ENCODE peak calls at places on chromosomes 6 and 20, in five cellular contexts. One of them, this sample, is unnamed.

GRCh38 chr6:37650071-37650481 is 47.6 kb downstream of the MDGA1 start:
- DNase-seq in stimulated activated CD8-positive, alpha-beta memory T cell treated with anti-CD3 and anti-CD28 coated beads, Interleukin-4, amount 100 ng/mL, for 1 hour: no peak
- DNase-seq in B cell: peak; percentile 36
- DNase-seq in stimulated activated CD4-positive, alpha-beta T cell treated with anti-CD3 and anti-CD28 coated beads, Interleukin-1b, Interleukin-23, amount 100 ng/mL, for 24 hours: no peak
- DNase-seq in activated CD4-positive, alpha-beta T cell treated with anti-CD3 and anti-CD28 coated beads, Interleukin-2, amount 50 U/mL, for 1 hour: no peak
- DNase-seq in this sample: no peak

GRCh38 chr6:118419448-118420394 is 128.4 kb upstream of the PLN start:
- DNase-seq in stimulated activated CD8-positive, alpha-beta memory T cell treated with anti-CD3 and anti-CD28 coated beads, Interleukin-4, amount 100 ng/mL, for 1 hour: no peak
- DNase-seq in B cell: no peak
- DNase-seq in stimulated activated CD4-positive, alpha-beta T cell treated with anti-CD3 and anti-CD28 coated beads, Interleukin-1b, Interleukin-23, amount 100 ng/mL, for 24 hours: no peak
- DNase-seq in activated CD4-positive, alpha-beta T cell treated with anti-CD3 and anti-CD28 coated beads, Interleukin-2, amount 50 U/mL, for 1 hour: no peak
- DNase-seq in this sample: no peak

GRCh38 chr6:117615981-117616961 is 14.0 kb upstream of the GOPC start:
- DNase-seq in stimulated activated CD8-positive, alpha-beta memory T cell treated with anti-CD3 and anti-CD28 coated beads, Interleukin-4, amount 100 ng/mL, for 1 hour: no peak
- DNase-seq in B cell: peak; percentile 48
- DNase-seq in stimulated activated CD4-positive, alpha-beta T cell treated with anti-CD3 and anti-CD28 coated beads, Interleukin-1b, Interleukin-23, amount 100 ng/mL, for 24 hours: no peak
- DNase-seq in activated CD4-positive, alpha-beta T cell treated with anti-CD3 and anti-CD28 coated beads, Interleukin-2, amount 50 U/mL, for 1 hour: peak; percentile 7
- DNase-seq in this sample: no peak

GRCh38 chr20:49595811-49596545 is 28.0 kb upstream of the PTGIS start:
- DNase-seq in stimulated activated CD8-positive, alpha-beta memory T cell treated with anti-CD3 and anti-CD28 coated beads, Interleukin-4, amount 100 ng/mL, for 1 hour: peak; percentile 35
- DNase-seq in B cell: no peak
- DNase-seq in stimulated activated CD4-positive, alpha-beta T cell treated with anti-CD3 and anti-CD28 coated beads, Interleukin-1b, Interleukin-23, amount 100 ng/mL, for 24 hours: no peak
- DNase-seq in activated CD4-positive, alpha-beta T cell treated with anti-CD3 and anti-CD28 coated beads, Interleukin-2, amount 50 U/mL, for 1 hour: peak; percentile 22
- DNase-seq in this sample: no peak

GRCh38 chr20:39775110-39775509 is 813.0 kb downstream of the DHX35 start:
- DNase-seq in stimulated activated CD8-positive, alpha-beta memory T cell treated with anti-CD3 and anti-CD28 coated beads, Interleukin-4, amount 100 ng/mL, for 1 hour: no peak
- DNase-seq in B cell: no peak
- DNase-seq in stimulated activated CD4-positive, alpha-beta T cell treated with anti-CD3 and anti-CD28 coated beads, Interleukin-1b, Interleukin-23, amount 100 ng/mL, for 24 hours: no peak
- DNase-seq in activated CD4-positive, alpha-beta T cell treated with anti-CD3 and anti-CD28 coated beads, Interleukin-2, amount 50 U/mL, for 1 hour: no peak
- DNase-seq in this sample: peak; percentile 26

GRCh38 chr6:126351960-126352359 is 12.0 kb downstream of the CENPW start:
- DNase-seq in stimulated activated CD8-positive, alpha-beta memory T cell treated with anti-CD3 and anti-CD28 coated beads, Interleukin-4, amount 100 ng/mL, for 1 hour: no peak
- DNase-seq in B cell: no peak
- DNase-seq in stimulated activated CD4-positive, alpha-beta T cell treated with anti-CD3 and anti-CD28 coated beads, Interleukin-1b, Interleukin-23, amount 100 ng/mL, for 24 hours: no peak
- DNase-seq in activated CD4-positive, alpha-beta T cell treated with anti-CD3 and anti-CD28 coated beads, Interleukin-2, amount 50 U/mL, for 1 hour: no peak
- DNase-seq in this sample: no peak

GRCh38 chr20:38165089-38165965 is at the start of gene TGM2:
- DNase-seq in stimulated activated CD8-positive, alpha-beta memory T cell treated with anti-CD3 and anti-CD28 coated beads, Interleukin-4, amount 100 ng/mL, for 1 hour: no peak
- DNase-seq in B cell: peak; percentile 85
- DNase-seq in stimulated activated CD4-positive, alpha-beta T cell treated with anti-CD3 and anti-CD28 coated beads, Interleukin-1b, Interleukin-23, amount 100 ng/mL, for 24 hours: no peak
- DNase-seq in activated CD4-positive, alpha-beta T cell treated with anti-CD3 and anti-CD28 coated beads, Interleukin-2, amount 50 U/mL, for 1 hour: peak; percentile 8
- DNase-seq in this sample: no peak

GRCh38 chr6:34692280-34692679 is 4.3 kb downstream of the ILRUN start:
- DNase-seq in stimulated activated CD8-positive, alpha-beta memory T cell treated with anti-CD3 and anti-CD28 coated beads, Interleukin-4, amount 100 ng/mL, for 1 hour: no peak
- DNase-seq in B cell: no peak
- DNase-seq in stimulated activated CD4-positive, alpha-beta T cell treated with anti-CD3 and anti-CD28 coated beads, Interleukin-1b, Interleukin-23, amount 100 ng/mL, for 24 hours: no peak
- DNase-seq in activated CD4-positive, alpha-beta T cell treated with anti-CD3 and anti-CD28 coated beads, Interleukin-2, amount 50 U/mL, for 1 hour: no peak
- DNase-seq in this sample: no peak

GRCh38 chr6:13916230-13916944 is 8.4 kb upstream of the RNF182 start:
- DNase-seq in stimulated activated CD8-positive, alpha-beta memory T cell treated with anti-CD3 and anti-CD28 coated beads, Interleukin-4, amount 100 ng/mL, for 1 hour: no peak
- DNase-seq in B cell: no peak
- DNase-seq in stimulated activated CD4-positive, alpha-beta T cell treated with anti-CD3 and anti-CD28 coated beads, Interleukin-1b, Interleukin-23, amount 100 ng/mL, for 24 hours: no peak
- DNase-seq in activated CD4-positive, alpha-beta T cell treated with anti-CD3 and anti-CD28 coated beads, Interleukin-2, amount 50 U/mL, for 1 hour: no peak
- DNase-seq in this sample: no peak

GRCh38 chr6:42724825-42725224 is 2.4 kb upstream of the PRPH2 start:
- DNase-seq in stimulated activated CD8-positive, alpha-beta memory T cell treated with anti-CD3 and anti-CD28 coated beads, Interleukin-4, amount 100 ng/mL, for 1 hour: no peak
- DNase-seq in B cell: no peak
- DNase-seq in stimulated activated CD4-positive, alpha-beta T cell treated with anti-CD3 and anti-CD28 coated beads, Interleukin-1b, Interleukin-23, amount 100 ng/mL, for 24 hours: no peak
- DNase-seq in activated CD4-positive, alpha-beta T cell treated with anti-CD3 and anti-CD28 coated beads, Interleukin-2, amount 50 U/mL, for 1 hour: no peak
- DNase-seq in this sample: no peak

GRCh38 chr20:33918662-33919061 is 75.0 kb upstream of the RALY start:
- DNase-seq in stimulated activated CD8-positive, alpha-beta memory T cell treated with anti-CD3 and anti-CD28 coated beads, Interleukin-4, amount 100 ng/mL, for 1 hour: no peak
- DNase-seq in B cell: no peak
- DNase-seq in stimulated activated CD4-positive, alpha-beta T cell treated with anti-CD3 and anti-CD28 coated beads, Interleukin-1b, Interleukin-23, amount 100 ng/mL, for 24 hours: no peak
- DNase-seq in activated CD4-positive, alpha-beta T cell treated with anti-CD3 and anti-CD28 coated beads, Interleukin-2, amount 50 U/mL, for 1 hour: no peak
- DNase-seq in this sample: no peak

GRCh38 chr6:31949926-31950548 is 4.1 kb downstream of the CFB start:
- DNase-seq in stimulated activated CD8-positive, alpha-beta memory T cell treated with anti-CD3 and anti-CD28 coated beads, Interleukin-4, amount 100 ng/mL, for 1 hour: no peak
- DNase-seq in B cell: no peak
- DNase-seq in stimulated activated CD4-positive, alpha-beta T cell treated with anti-CD3 and anti-CD28 coated beads, Interleukin-1b, Interleukin-23, amount 100 ng/mL, for 24 hours: no peak
- DNase-seq in activated CD4-positive, alpha-beta T cell treated with anti-CD3 and anti-CD28 coated beads, Interleukin-2, amount 50 U/mL, for 1 hour: no peak
- DNase-seq in this sample: no peak

GRCh38 chr6:28764014-28764723 is 159.6 kb downstream of the TRIM27 start:
- DNase-seq in stimulated activated CD8-positive, alpha-beta memory T cell treated with anti-CD3 and anti-CD28 coated beads, Interleukin-4, amount 100 ng/mL, for 1 hour: no peak
- DNase-seq in B cell: no peak
- DNase-seq in stimulated activated CD4-positive, alpha-beta T cell treated with anti-CD3 and anti-CD28 coated beads, Interleukin-1b, Interleukin-23, amount 100 ng/mL, for 24 hours: no peak
- DNase-seq in activated CD4-positive, alpha-beta T cell treated with anti-CD3 and anti-CD28 coated beads, Interleukin-2, amount 50 U/mL, for 1 hour: no peak
- DNase-seq in this sample: no peak

GRCh38 chr20:45813006-45813340 is 529 bp downstream of the UBE2C start:
- DNase-seq in stimulated activated CD8-positive, alpha-beta memory T cell treated with anti-CD3 and anti-CD28 coated beads, Interleukin-4, amount 100 ng/mL, for 1 hour: no peak
- DNase-seq in B cell: no peak
- DNase-seq in stimulated activated CD4-positive, alpha-beta T cell treated with anti-CD3 and anti-CD28 coated beads, Interleukin-1b, Interleukin-23, amount 100 ng/mL, for 24 hours: no peak
- DNase-seq in activated CD4-positive, alpha-beta T cell treated with anti-CD3 and anti-CD28 coated beads, Interleukin-2, amount 50 U/mL, for 1 hour: no peak
- DNase-seq in this sample: no peak

GRCh38 chr6:139544699-139545052 is 170.2 kb upstream of the CITED2 start:
- DNase-seq in stimulated activated CD8-positive, alpha-beta memory T cell treated with anti-CD3 and anti-CD28 coated beads, Interleukin-4, amount 100 ng/mL, for 1 hour: no peak
- DNase-seq in B cell: no peak
- DNase-seq in stimulated activated CD4-positive, alpha-beta T cell treated with anti-CD3 and anti-CD28 coated beads, Interleukin-1b, Interleukin-23, amount 100 ng/mL, for 24 hours: no peak
- DNase-seq in activated CD4-positive, alpha-beta T cell treated with anti-CD3 and anti-CD28 coated beads, Interleukin-2, amount 50 U/mL, for 1 hour: no peak
- DNase-seq in this sample: no peak

GRCh38 chr20:40286991-40287531 is 402.0 kb downstream of the MAFB start:
- DNase-seq in stimulated activated CD8-positive, alpha-beta memory T cell treated with anti-CD3 and anti-CD28 coated beads, Interleukin-4, amount 100 ng/mL, for 1 hour: no peak
- DNase-seq in B cell: no peak
- DNase-seq in stimulated activated CD4-positive, alpha-beta T cell treated with anti-CD3 and anti-CD28 coated beads, Interleukin-1b, Interleukin-23, amount 100 ng/mL, for 24 hours: no peak
- DNase-seq in activated CD4-positive, alpha-beta T cell treated with anti-CD3 and anti-CD28 coated beads, Interleukin-2, amount 50 U/mL, for 1 hour: no peak
- DNase-seq in this sample: no peak

GRCh38 chr20:63454729-63455567 is 17.5 kb downstream of the KCNQ2 start:
- DNase-seq in stimulated activated CD8-positive, alpha-beta memory T cell treated with anti-CD3 and anti-CD28 coated beads, Interleukin-4, amount 100 ng/mL, for 1 hour: no peak
- DNase-seq in B cell: no peak
- DNase-seq in stimulated activated CD4-positive, alpha-beta T cell treated with anti-CD3 and anti-CD28 coated beads, Interleukin-1b, Interleukin-23, amount 100 ng/mL, for 24 hours: no peak
- DNase-seq in activated CD4-positive, alpha-beta T cell treated with anti-CD3 and anti-CD28 coated beads, Interleukin-2, amount 50 U/mL, for 1 hour: no peak
- DNase-seq in this sample: no peak